ENCODE peak calls at places on chromosomes 11 and 22, in five cellular contexts. Q is GM23248, P is ascending aorta, X is upper lobe of right lung, O is adipocyte. D is an unnamed sample.

GRCh38 chr11:19365743-19366410 is 125.1 kb upstream of the E2F8 start:
- DNase-seq in X (no peak), P (no peak), Q (peak; percentile 24), O (no peak), D (no peak)

GRCh38 chr11:61940466-61940865 is 9.7 kb upstream of the BEST1 start:
- DNase-seq in X (no peak), Q (no peak), O (no peak), P (peak; percentile 31), D (no peak)

GRCh38 chr22:50698546-50698945 is 25.9 kb downstream of the SHANK3 start:
- DNase-seq in P (peak; percentile 34), X (peak; percentile 63), O (no peak), Q (peak; percentile 25), D (no peak)

GRCh38 chr11:15276616-15277015 is 161.9 kb downstream of the INSC start:
- DNase-seq in P (no peak), O (peak; percentile 22), Q (peak; percentile 9), X (no peak), D (no peak)

GRCh38 chr11:45755281-45755859 is 49.6 kb upstream of the SLC35C1 start:
- DNase-seq in O (no peak), X (no peak), P (no peak), Q (no peak), D (no peak)

GRCh38 chr11:84564180-84564866 is 1062.8 kb downstream of the DLG2 start:
- DNase-seq in Q (peak; percentile 65), O (peak; percentile 65), P (peak; percentile 62), X (no peak), D (no peak)

GRCh38 chr11:126088999-126089398 is 26.3 kb upstream of the CDON start:
- DNase-seq in X (no peak), P (no peak), Q (no peak), O (no peak), D (no peak)

GRCh38 chr22:50536231-50536630 is 6.4 kb upstream of the TYMP start:
- DNase-seq in O (no peak), P (no peak), Q (no peak), X (no peak), D (no peak)

GRCh38 chr11:116641561-116642045 is 131.2 kb downstream of the BUD13 start:
- DNase-seq in P (no peak), X (peak; percentile 76), O (no peak), Q (peak; percentile 32), D (peak; percentile 25)

GRCh38 chr11:31641477-31642062 is 132.0 kb downstream of the ELP4 start:
- DNase-seq in O (peak; percentile 56), Q (peak; percentile 54), P (no peak), X (no peak), D (peak; percentile 36)

GRCh38 chr11:287821-288327 is 1.1 kb upstream of the PGGHG start:
- DNase-seq in P (peak; percentile 60), Q (no peak), O (no peak), X (peak; percentile 67), D (no peak)

GRCh38 chr11:83540112-83540675 is 254.0 kb upstream of the CCDC90B start:
- DNase-seq in Q (peak; percentile 19), X (no peak), O (peak; percentile 2), P (no peak), D (no peak)

GRCh38 chr11:7154881-7155344 is 66.1 kb downstream of the RBMXL2 start:
- DNase-seq in X (no peak), Q (peak; percentile 16), P (no peak), O (no peak), D (no peak)

GRCh38 chr11:71426413-71426812 is 21.8 kb downstream of the DHCR7 start:
- DNase-seq in O (no peak), X (no peak), P (no peak), Q (peak; percentile 48), D (no peak)

GRCh38 chr11:75219869-75220268 is 20.7 kb upstream of the TPBGL start:
- DNase-seq in X (no peak), O (no peak), Q (no peak), P (no peak), D (no peak)

GRCh38 chr11:44926036-44926435 is 24.6 kb downstream of the TP53I11 start:
- DNase-seq in O (no peak), X (no peak), P (no peak), Q (no peak), D (no peak)

GRCh38 chr11:128563942-128564641 is 23.3 kb downstream of the ETS1 start:
- DNase-seq in P (no peak), O (no peak), Q (no peak), X (no peak), D (no peak)

GRCh38 chr22:46348099-46348695 is 12.7 kb downstream of the TRMU start:
- DNase-seq in Q (no peak), X (no peak), O (no peak), P (no peak), D (no peak)

GRCh38 chr22:41619979-41620645 is 731 bp downstream of the DESI1 start:
- DNase-seq in X (peak; percentile 75), P (peak; percentile 66), Q (peak; percentile 60), O (peak; percentile 61), D (peak; percentile 5)

GRCh38 chr22:19885841-19886592 is 31.3 kb upstream of the GNB1L start:
- DNase-seq in X (no peak), P (no peak), O (no peak), Q (no peak), D (no peak)

GRCh38 chr11:48024635-48025071 is 44.3 kb downstream of the PTPRJ start:
- DNase-seq in Q (no peak), O (peak; percentile 35), X (no peak), P (no peak), D (no peak)

GRCh38 chr11:102385053-102385976 is 38.3 kb downstream of the BIRC2 start:
- DNase-seq in X (no peak), P (no peak), Q (no peak), O (no peak), D (no peak)

GRCh38 chr11:113255096-113255495 is 59.3 kb upstream of the TTC12 start:
- DNase-seq in X (no peak), O (no peak), Q (peak; percentile 15), P (no peak), D (no peak)

GRCh38 chr11:2088284-2088683 is 50.9 kb downstream of the IGF2 start:
- DNase-seq in X (no peak), Q (no peak), P (no peak), O (no peak), D (no peak)

GRCh38 chr11:2090172-2091111 is 48.7 kb downstream of the IGF2 start:
- DNase-seq in P (peak; percentile 45), O (no peak), X (peak; percentile 52), Q (no peak), D (no peak)

GRCh38 chr11:2091112-2091746 is 48.0 kb downstream of the IGF2 start:
- DNase-seq in Q (no peak), X (peak; percentile 41), P (peak; percentile 45), O (no peak), D (no peak)

GRCh38 chr11:2089536-2090165 is 49.5 kb downstream of the IGF2 start:
- DNase-seq in O (peak; percentile 39), X (peak; percentile 26), P (no peak), Q (peak; percentile 66), D (peak; percentile 66)

GRCh38 chr11:2088746-2089535 is 50.2 kb downstream of the IGF2 start:
- DNase-seq in X (peak; percentile 48), P (no peak), O (no peak), Q (no peak), D (no peak)
- H3K27me3 ChIP-seq in X (no peaks in the 10 kb centered on the region), P (no peaks in the 10 kb centered on the region), O (peaks cover 16% of the 10 kb centered on the region), Q (no peaks in the 10 kb centered on the region), D (peaks cover 3% of the 10 kb centered on the region)

DNA sequence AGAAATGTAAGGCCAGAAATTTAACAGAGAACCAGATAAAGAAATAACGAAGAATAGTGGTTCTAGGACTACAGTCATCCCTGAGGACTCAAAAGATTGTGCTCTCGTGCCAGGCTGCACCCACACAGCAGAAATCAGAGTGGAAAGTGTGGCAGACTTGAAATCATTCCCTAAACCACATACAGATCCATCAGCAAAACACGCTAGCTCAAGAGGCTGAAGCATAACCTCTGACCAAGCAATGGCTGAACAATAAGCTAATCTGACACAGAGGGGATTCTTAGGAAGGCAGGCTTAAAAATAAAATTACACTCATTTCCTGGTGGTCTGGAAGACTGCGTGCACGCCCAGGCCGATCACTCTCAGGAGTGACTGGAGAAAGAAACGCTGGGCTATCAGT is 19.0 kb downstream of the NCF4 start:
- DNase-seq in X (no peak), Q (peak; percentile 88), P (no peak), O (peak; percentile 20), D (no peak)
- H3K4me1 ChIP-seq in X (peaks cover under 1% of the 10 kb centered on the region), Q (peaks cover 24% of the 10 kb centered on the region), P (no peaks in the 10 kb centered on the region), O (peaks cover 5% of the 10 kb centered on the region), D (no peaks in the 10 kb centered on the region)

GRCh38 chr22:22427542-22428065 is 80.9 kb downstream of the ZNF280B start:
- DNase-seq in Q (no peak), P (no peak), O (no peak), X (no peak), D (no peak)

GRCh38 chr22:22425783-22426624 is 82.5 kb downstream of the ZNF280B start:
- DNase-seq in Q (no peak), P (no peak), O (no peak), X (no peak), D (no peak)

GRCh38 chr22:22429374-22430108 is 79.0 kb downstream of the ZNF280B start:
- DNase-seq in X (no peak), P (no peak), Q (no peak), O (no peak), D (no peak)

GRCh38 chr22:22431271-22432220 is 77.0 kb downstream of the ZNF280B start:
- DNase-seq in O (peak; percentile 65), Q (peak; percentile 67), P (no peak), X (no peak), D (peak; percentile 25)

GRCh38 chr22:22428222-22429098 is 80.1 kb downstream of the ZNF280B start:
- DNase-seq in Q (no peak), O (no peak), X (no peak), P (no peak), D (no peak)
- H3K27me3 ChIP-seq in Q (peaks cover 21% of the 10 kb centered on the region), O (peaks cover 71% of the 10 kb centered on the region), X (peaks cover 19% of the 10 kb centered on the region), P (no peaks in the 10 kb centered on the region), D (peaks cover 100% of the 10 kb centered on the region)

GRCh38 chr11:96330511-96330859 is 12.5 kb downstream of the MAML2 start:
- DNase-seq in O (no peak), P (no peak), Q (no peak), X (no peak), D (no peak)

GRCh38 chr11:96333076-96333744 is 9.8 kb downstream of the MAML2 start:
- DNase-seq in O (peak; percentile 56), Q (peak; percentile 82), X (no peak), P (no peak), D (no peak)

GRCh38 chr11:96334219-96334618 is 8.8 kb downstream of the MAML2 start:
- DNase-seq in O (no peak), P (no peak), X (no peak), Q (no peak), D (no peak)

GRCh38 chr11:96331556-96332168 is 11.3 kb downstream of the MAML2 start:
- DNase-seq in Q (peak; percentile 40), X (peak; percentile 83), P (no peak), O (no peak), D (no peak)

GRCh38 chr11:96332236-96332761 is 10.7 kb downstream of the MAML2 start:
- DNase-seq in X (no peak), O (no peak), Q (peak; percentile 30), P (no peak), D (no peak)
- H3K4me1 ChIP-seq in X (peaks cover 69% of the 10 kb centered on the region), O (peaks cover 62% of the 10 kb centered on the region), Q (peaks cover 64% of the 10 kb centered on the region), P (peaks cover 3% of the 10 kb centered on the region), D (peaks cover 3% of the 10 kb centered on the region)

GRCh38 chr11:3219281-3219892 is 774 bp upstream of the MRGPRG start:
- DNase-seq in Q (no peak), P (peak; percentile 43), O (no peak), X (no peak), D (no peak)
- H3K27me3 ChIP-seq in Q (peaks cover 16% of the 10 kb centered on the region), P (peaks cover 5% of the 10 kb centered on the region), O (peaks cover 68% of the 10 kb centered on the region), X (peaks cover 49% of the 10 kb centered on the region), D (no peaks in the 10 kb centered on the region)

D was measured in NT2/D1.